ENCODE peak calls at places on chromosomes 12 and 14, in five cellular contexts. V, Y, Q, I and H are unnamed samples.

GRCh38 chr14:62602712-62603111 is 442.5 kb downstream of the KCNH5 start:
- DNase-seq in Q (no peak), I (no peak), V (no peak), Y (no peak), H (no peak)

GRCh38 chr14:102932484-102933248 is 10.2 kb downstream of the AMN start:
- DNase-seq in V (no peak), I (no peak), Q (no peak), Y (no peak), H (no peak)

GRCh38 chr12:13627536-13627935 is 353.9 kb downstream of the GRIN2B start:
- DNase-seq in V (no peak), I (no peak), Y (no peak), Q (no peak), H (no peak)

GRCh38 chr12:27610380-27610779 is 85.9 kb upstream of the REP15 start:
- DNase-seq in I (no peak), V (no peak), Y (no peak), Q (no peak), H (no peak)

GRCh38 chr14:86796221-86797074 is 1196.5 kb downstream of the GALC start:
- DNase-seq in V (no peak), I (peak), Q (no peak), Y (no peak), H (no peak)

GRCh38 chr12:68871899-68872298 is 61.1 kb downstream of the CPM start:
- DNase-seq in I (no peak), V (no peak), Q (no peak), Y (peak), H (peak)

GRCh38 chr12:116370886-116371580 is 93.5 kb upstream of the MED13L start:
- DNase-seq in I (no peak), Q (no peak), V (no peak), Y (no peak), H (no peak)

GRCh38 chr12:47754881-47755280 is 3.8 kb downstream of the RAPGEF3 start:
- DNase-seq in I (no peak), V (no peak), Q (no peak), Y (no peak), H (no peak)

GRCh38 chr14:68444449-68445168 is 348.3 kb downstream of the ZFP36L1 start:
- DNase-seq in Q (no peak), Y (no peak), I (peak), V (no peak), H (no peak)

GRCh38 chr12:119910586-119910985 is 33.5 kb upstream of the CIT start:
- DNase-seq in V (no peak), Y (no peak), I (no peak), Q (no peak), H (no peak)

GRCh38 chr12:94571556-94571955 is 78.8 kb downstream of the TMCC3 start:
- DNase-seq in V (peak), Y (no peak), Q (no peak), I (peak), H (no peak)

GRCh38 chr12:106646472-106646871 is 63.7 kb downstream of the RFX4 start:
- DNase-seq in Q (no peak), Y (no peak), I (no peak), V (no peak), H (no peak)

GRCh38 chr12:55978393-55978792 is 4.5 kb downstream of the RAB5B start:
- DNase-seq in Y (no peak), Q (no peak), I (no peak), V (no peak), H (no peak)

GRCh38 chr12:93186131-93186530 is 191.6 kb upstream of the NUDT4 start:
- DNase-seq in Y (no peak), Q (no peak), V (no peak), I (no peak), H (no peak)

GRCh38 chr14:96039633-96040311 is 610 bp downstream of the C14orf132 start:
- DNase-seq in Y (peak), Q (no peak), I (no peak), V (peak), H (no peak)

GRCh38 chr12:58877243-58877743 is 43.0 kb downstream of the LRIG3 start:
- DNase-seq in Y (no peak), I (peak), V (no peak), Q (no peak), H (no peak)

GRCh38 chr14:101069666-101070362 is 166.3 kb upstream of the RTL1 start:
- DNase-seq in I (no peak), Q (no peak), V (peak), Y (no peak), H (no peak)

GRCh38 chr14:42323426-42323825 is 716.8 kb downstream of the LRFN5 start:
- DNase-seq in Q (no peak), V (no peak), Y (no peak), I (no peak), H (no peak)

GRCh38 chr14:34075095-34075744 is 124.3 kb upstream of the EGLN3 start:
- DNase-seq in Y (no peak), Q (no peak), I (no peak), V (no peak), H (no peak)

GRCh38 chr12:52687527-52688385 is 7.5 kb upstream of the KRT1 start:
- DNase-seq in Y (no peak), V (no peak), I (no peak), Q (no peak), H (no peak)

GRCh38 chr12:570237-570925 is 92.9 kb downstream of the NINJ2 start:
- DNase-seq in I (peak), V (peak), Y (no peak), Q (no peak), H (no peak)

GRCh38 chr14:55976219-55976618 is 142.0 kb upstream of the PELI2 start:
- DNase-seq in Q (no peak), I (no peak), V (no peak), Y (no peak), H (no peak)

GRCh38 chr14:94888108-94888507 is 118.2 kb upstream of the GSC start:
- DNase-seq in V (no peak), Y (no peak), Q (no peak), I (no peak), H (no peak)

GRCh38 chr12:34290191-34290995 is 268.1 kb downstream of the ALG10 start:
- DNase-seq in I (no peak), Y (no peak), Q (no peak), V (no peak), H (no peak)

GRCh38 chr12:47754126-47754525 is 4.6 kb downstream of the RAPGEF3 start:
- DNase-seq in Q (no peak), Y (no peak), I (no peak), V (no peak), H (no peak)

GRCh38 chr12:76226956-76227355 is 121.3 kb downstream of the BBS10 start:
- DNase-seq in V (no peak), Q (no peak), Y (no peak), I (no peak), H (no peak)

GRCh38 chr12:1130164-1130563 is 139.1 kb downstream of the ERC1 start:
- DNase-seq in Y (no peak), Q (no peak), I (no peak), V (no peak), H (no peak)

GRCh38 chr12:53380797-53381738 is 1.1 kb downstream of the SP1 start:
- DNase-seq in Y (no peak), V (no peak), Q (no peak), I (no peak), H (no peak)

GRCh38 chr14:71322660-71323250 is 415.5 kb downstream of the PCNX1 start:
- DNase-seq in Q (no peak), V (no peak), I (no peak), Y (peak), H (peak)

GRCh38 chr14:41922014-41922413 is 315.3 kb downstream of the LRFN5 start:
- DNase-seq in Q (no peak), Y (no peak), V (no peak), I (no peak), H (no peak)

GRCh38 chr12:91432755-91433154 is 250.1 kb upstream of the DCN start:
- DNase-seq in I (no peak), Y (no peak), V (no peak), Q (no peak), H (no peak)